ENCODE peak calls at places on chromosome 18, in four cellular contexts. M is H1, S is K562, G is HCT116. F is an unnamed sample.

GRCh38 chr18:56221195-56222065 is 417.0 kb downstream of the TXNL1 start:
- DNase-seq in M (no peak), G (no peak), S (no peak), F (no peak)

GRCh38 chr18:70373062-70373519 is 84.2 kb downstream of the SOCS6 start:
- DNase-seq in M (no peak), G (peak; percentile 97), S (no peak), F (peak; percentile 52)

GRCh38 chr18:79486356-79487197 is 90.8 kb downstream of the NFATC1 start:
- DNase-seq in M (no peak), S (no peak), G (no peak), F (no peak)

GRCh38 chr18:25055076-25055475 is 296.9 kb downstream of the ZNF521 start:
- DNase-seq in M (no peak), G (no peak), S (no peak), F (no peak)

GRCh38 chr18:51028201-51028805 is 1.7 kb upstream of the SMAD4 start:
- DNase-seq in M (no peak), S (no peak), G (peak; percentile 16), F (no peak)

GRCh38 chr18:21361297-21361880 is 119.4 kb downstream of the GREB1L start:
- DNase-seq in M (no peak), G (peak; percentile 31), S (no peak), F (no peak)

GRCh38 chr18:32318581-32318980 is 128.7 kb downstream of the MEP1B start:
- DNase-seq in S (no peak), M (no peak), G (no peak), F (no peak)

GRCh38 chr18:45521777-45522176 is 93.5 kb upstream of the SLC14A2 start:
- DNase-seq in G (no peak), M (no peak), S (no peak), F (no peak)

GRCh38 chr18:79697976-79698375 is 18.4 kb downstream of the CTDP1 start:
- DNase-seq in M (no peak), G (no peak), S (no peak), F (no peak)

GRCh38 chr18:32588191-32588590 is 117.5 kb upstream of the GAREM1 start:
- DNase-seq in G (no peak), M (no peak), S (no peak), F (no peak)

GRCh38 chr18:12307871-12308385 is at the start of gene TUBB6:
- DNase-seq in M (no peak), G (no peak), S (peak; percentile 93), F (no peak)

GRCh38 chr18:68426731-68427315 is 288.1 kb downstream of the TMX3 start:
- DNase-seq in S (no peak), G (no peak), M (no peak), F (no peak)

GRCh38 chr18:76588591-76589303 is 93.7 kb upstream of the ZNF516 start:
- DNase-seq in M (no peak), S (no peak), G (no peak), F (no peak)

GRCh38 chr18:68449292-68449691 is 265.6 kb downstream of the TMX3 start:
- DNase-seq in G (no peak), M (no peak), S (no peak), F (no peak)

GRCh38 chr18:10965104-10965503 is 184.3 kb downstream of the PIEZO2 start:
- DNase-seq in S (no peak), M (no peak), G (no peak), F (no peak)

GRCh38 chr18:13369353-13369752 is 150.8 kb downstream of the LDLRAD4 start:
- DNase-seq in M (no peak), G (no peak), S (no peak), F (no peak)
- TF ChIP-seq SIN3A in M (no peak), G (no peak), S (no peak), F (no peak)

DNA sequence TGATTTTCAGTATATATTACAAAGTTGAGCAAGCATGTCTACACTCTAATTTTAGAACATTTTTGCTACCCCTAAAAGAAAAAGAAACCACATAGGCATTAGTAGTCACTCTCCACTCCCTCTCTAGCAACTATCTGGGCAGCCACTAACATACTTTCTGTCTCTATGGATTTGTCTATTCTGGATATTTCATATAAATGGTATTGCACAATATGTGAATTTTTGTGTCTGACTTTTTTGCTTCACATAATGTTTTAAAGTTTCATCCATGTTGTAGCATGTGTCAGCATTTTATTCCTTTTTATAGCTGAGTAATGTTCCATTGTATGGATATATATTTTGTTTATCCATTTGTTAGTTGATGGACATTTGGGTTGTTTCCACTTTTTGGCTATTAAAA is 232.5 kb upstream of the CTAGE1 start:
- DNase-seq in S (no peak), M (no peak), G (no peak), F (no peak)
- TF ChIP-seq SIN3A in S (no peak), M (no peak), G (no peak), F (no peak)

DNA sequence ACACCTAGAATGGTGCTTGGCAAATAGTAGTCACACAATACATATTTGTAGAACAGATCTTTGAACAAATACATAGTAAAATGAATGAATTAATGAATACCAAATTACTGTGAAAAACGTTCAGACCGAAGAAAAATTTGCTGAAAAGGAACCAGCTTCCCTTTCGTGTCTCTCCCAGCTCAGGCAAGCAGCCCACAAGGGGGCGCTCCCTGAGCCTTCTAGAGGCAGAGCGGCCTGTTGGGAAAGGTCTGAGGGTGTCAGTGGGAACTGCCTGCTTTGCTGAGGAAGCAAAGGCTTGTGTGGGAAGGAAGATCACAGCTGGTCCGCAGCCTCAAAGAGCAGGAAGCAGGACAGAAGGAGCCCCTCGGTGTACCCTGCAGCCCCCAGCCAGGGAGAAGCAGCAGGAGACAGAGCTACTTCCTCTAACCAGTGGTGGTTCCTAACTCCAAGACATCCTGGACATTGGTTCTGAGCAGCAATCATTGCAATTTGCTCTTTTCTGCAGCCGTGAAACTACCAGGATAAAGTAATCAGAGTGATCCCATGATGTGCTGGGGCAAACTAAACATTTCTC is 231.1 kb downstream of the ANKRD30B start:
- DNase-seq in S (peak; percentile 5), G (no peak), M (no peak), F (no peak)
- TF ChIP-seq SIN3A in S (no peak), G (no peak), M (no peak), F (no peak)

GRCh38 chr18:48785686-48786470 is 164.9 kb downstream of the SMAD7 start:
- DNase-seq in G (no peak), S (no peak), M (no peak), F (no peak)
- TF ChIP-seq SIN3A in G (no peak), S (no peak), M (no peak), F (no peak)

DNA sequence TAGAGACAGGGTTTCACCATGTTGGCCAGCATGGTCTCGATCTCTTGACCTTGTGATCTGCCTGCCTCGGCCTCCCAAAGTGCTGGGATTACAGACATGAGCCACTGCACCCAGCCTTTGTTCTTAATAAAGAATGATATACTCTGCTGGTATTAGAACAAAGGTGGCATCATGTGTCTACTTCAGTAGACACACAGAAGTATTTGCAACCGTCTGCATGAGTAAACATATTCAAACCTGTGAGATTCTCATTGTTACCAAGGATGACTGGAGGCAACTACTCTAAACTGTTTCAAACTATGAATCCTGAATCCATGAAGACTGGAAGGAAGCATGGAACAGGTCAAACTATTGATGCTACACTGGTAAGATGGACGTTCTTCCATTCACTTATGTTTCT is 32.1 kb downstream of the MBD2 start:
- DNase-seq in G (no peak), S (no peak), M (no peak), F (no peak)
- TF ChIP-seq SIN3A in G (no peak), S (no peak), M (no peak), F (no peak)

DNA sequence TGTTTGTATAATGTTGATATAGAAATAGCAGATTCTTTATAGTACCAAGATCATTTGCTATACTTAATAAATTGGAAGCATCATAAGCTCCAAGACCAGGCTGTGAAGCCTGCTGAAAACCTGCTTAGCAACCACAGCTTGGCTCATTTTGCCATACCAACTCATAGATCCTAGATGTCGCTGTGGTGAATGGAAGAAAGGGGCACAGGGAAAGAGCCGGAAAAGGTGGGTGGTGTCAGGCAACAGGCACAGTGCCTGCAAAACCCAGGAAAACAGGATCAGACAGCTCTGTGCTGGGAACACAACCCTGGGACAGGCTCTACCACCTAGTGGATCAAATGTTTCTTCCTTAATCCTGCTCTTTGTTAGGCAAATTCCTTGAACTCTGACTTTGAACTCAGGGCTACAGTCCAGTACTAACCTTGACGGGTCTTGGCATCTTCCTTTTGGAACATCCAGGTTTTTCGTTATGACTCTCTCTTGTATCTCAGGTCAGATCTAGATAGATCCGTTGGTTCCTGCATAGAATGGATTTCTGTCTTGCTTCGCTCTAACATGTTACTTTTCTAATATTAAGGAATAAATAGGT is 31.6 kb downstream of the TWSG1 start:
- DNase-seq in M (peak; percentile 59), G (peak; percentile 64), S (no peak), F (no peak)
- TF ChIP-seq SIN3A in M (no peak), G (no peak), S (no peak), F (no peak)

DNA sequence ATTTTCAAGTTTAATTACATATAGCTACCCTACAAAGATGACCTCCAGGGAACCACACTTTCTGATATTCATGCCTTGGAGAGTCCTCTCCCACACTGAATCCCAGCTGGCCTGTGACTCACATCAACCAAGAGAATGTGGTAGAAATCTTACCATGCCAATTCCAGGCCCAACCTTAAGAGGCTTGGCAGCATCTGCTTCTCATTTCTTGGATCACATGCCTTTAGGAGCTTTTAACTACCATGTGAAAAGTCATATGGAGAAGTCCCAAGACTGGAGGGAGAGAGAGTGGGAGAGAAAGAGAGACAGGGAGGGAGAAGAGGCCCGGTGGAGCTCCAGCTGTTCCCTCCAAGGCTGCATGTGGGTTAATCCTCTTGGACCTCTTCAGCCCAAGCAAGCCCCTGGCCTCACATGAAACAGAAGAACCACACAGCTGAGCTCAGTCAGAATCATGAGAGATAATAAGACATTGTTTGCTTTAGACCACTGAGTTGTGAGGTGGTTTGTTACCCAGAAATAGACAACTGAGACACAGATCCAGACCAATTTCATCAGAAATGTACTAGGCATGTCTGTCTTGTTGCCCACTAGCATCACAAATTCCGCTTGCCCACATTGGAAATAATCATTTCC is 190.7 kb downstream of the MTCL1 start:
- DNase-seq in M (no peak), S (no peak), G (no peak), F (no peak)
- TF ChIP-seq SIN3A in M (no peak), S (no peak), G (no peak), F (no peak)